ENCODE peak calls at places on chromosomes 16 and 17, in nine cellular contexts. E is MCF 10A; W is lower leg skin; D is H1; P is HCT116; K is foreskin fibroblast; X is mesothelial cell of epicardium; O is CD8-positive, alpha-beta T cell; Q is esophagus squamous epithelium. R is an unnamed sample.

GRCh38 chr17:7281074-7281952 is at the start of gene SLC2A4:
- DNase-seq in E (peak), W (peak), D (peak), P (peak), K (peak), X (peak), O (peak), Q (no peak), R (peak)

GRCh38 chr17:8154608-8155152 is 2.5 kb upstream of the PER1 start:
- DNase-seq in E (no peak), W (no peak), D (no peak), P (no peak), K (no peak), X (no peak), O (no peak), Q (no peak), R (no peak)

GRCh38 chr17:48439473-48439872 is 9.5 kb upstream of the SKAP1 start:
- DNase-seq in E (no peak), W (no peak), D (no peak), P (no peak), K (no peak), X (no peak), O (no peak), Q (no peak), R (no peak)

GRCh38 chr16:55370762-55371482 is 46.9 kb downstream of the IRX6 start:
- DNase-seq in E (no peak), W (peak), D (peak), P (no peak), K (peak), X (peak), O (no peak), Q (no peak), R (no peak)

GRCh38 chr16:81174644-81175324 is 63.7 kb upstream of the BCO1 start:
- DNase-seq in E (no peak), W (no peak), D (no peak), P (no peak), K (peak), X (no peak), O (no peak), Q (no peak), R (no peak)

GRCh38 chr17:70365098-70365583 is 195.8 kb downstream of the KCNJ2 start:
- DNase-seq in E (no peak), W (no peak), D (no peak), P (no peak), K (peak), X (no peak), O (no peak), Q (no peak), R (no peak)

GRCh38 chr16:307691-308312 is 24.8 kb downstream of the PDIA2 start:
- DNase-seq in E (no peak), W (no peak), D (no peak), P (no peak), K (no peak), X (no peak), O (no peak), Q (no peak), R (no peak)

GRCh38 chr17:17815062-17815406 is 21.8 kb downstream of the SREBF1 start:
- DNase-seq in E (no peak), W (no peak), D (no peak), P (no peak), K (no peak), X (no peak), O (no peak), Q (no peak), R (no peak)

GRCh38 chr17:19243838-19244237 is 6.7 kb downstream of the EPN2 start:
- DNase-seq in E (no peak), W (no peak), D (no peak), P (no peak), K (no peak), X (no peak), O (no peak), Q (no peak), R (no peak)

GRCh38 chr16:81940781-81941560 is 70.3 kb downstream of the SDR42E1 start:
- DNase-seq in E (peak), W (no peak), D (peak), P (peak), K (peak), X (no peak), O (no peak), Q (no peak), R (no peak)

GRCh38 chr16:64771273-64771672 is 350.6 kb downstream of the CDH11 start:
- DNase-seq in E (no peak), W (no peak), D (no peak), P (no peak), K (no peak), X (no peak), O (no peak), Q (no peak), R (no peak)

GRCh38 chr17:39926588-39927100 is 757 bp downstream of the ORMDL3 start:
- DNase-seq in E (peak), W (no peak), D (no peak), P (no peak), K (peak), X (no peak), O (peak), Q (no peak), R (peak)

GRCh38 chr17:77018504-77018903 is 122.3 kb upstream of the SEC14L1 start:
- DNase-seq in E (no peak), W (no peak), D (no peak), P (no peak), K (no peak), X (no peak), O (no peak), Q (no peak), R (no peak)

GRCh38 chr17:37792787-37793186 is 47.9 kb upstream of the HNF1B start:
- DNase-seq in E (no peak), W (no peak), D (no peak), P (no peak), K (peak), X (no peak), O (no peak), Q (no peak), R (no peak)

GRCh38 chr16:19348578-19349315 is 63.2 kb downstream of the CLEC19A start:
- DNase-seq in E (peak), W (no peak), D (peak), P (no peak), K (no peak), X (no peak), O (no peak), Q (no peak), R (no peak)

GRCh38 chr17:34665803-34666763 is 86.7 kb downstream of the TMEM132E start:
- DNase-seq in E (no peak), W (no peak), D (peak), P (no peak), K (no peak), X (no peak), O (no peak), Q (no peak), R (no peak)

GRCh38 chr16:20867585-20867984 is 32.6 kb downstream of the DCUN1D3 start:
- DNase-seq in E (peak), W (no peak), D (no peak), P (no peak), K (no peak), X (no peak), O (no peak), Q (no peak), R (no peak)

GRCh38 chr17:56994009-56994792 is 16.3 kb downstream of the SCPEP1 start:
- DNase-seq in E (no peak), W (no peak), D (no peak), P (no peak), K (no peak), X (no peak), O (no peak), Q (no peak), R (no peak)
- TF ChIP-seq CTCF in E (no peak), W (no peak), D (no peak), P (no peak), K (no peak), X (no peak), O (no peak), Q (no peak), R (no peak)

GRCh38 chr17:13181683-13182082 is 163.9 kb upstream of the ELAC2 start:
- DNase-seq in E (no peak), W (no peak), D (no peak), P (no peak), K (no peak), X (no peak), O (no peak), Q (no peak), R (no peak)

GRCh38 chr17:13182450-13182849 is 164.6 kb upstream of the ELAC2 start:
- DNase-seq in E (no peak), W (no peak), D (no peak), P (no peak), K (no peak), X (no peak), O (no peak), Q (no peak), R (no peak)

DNA sequence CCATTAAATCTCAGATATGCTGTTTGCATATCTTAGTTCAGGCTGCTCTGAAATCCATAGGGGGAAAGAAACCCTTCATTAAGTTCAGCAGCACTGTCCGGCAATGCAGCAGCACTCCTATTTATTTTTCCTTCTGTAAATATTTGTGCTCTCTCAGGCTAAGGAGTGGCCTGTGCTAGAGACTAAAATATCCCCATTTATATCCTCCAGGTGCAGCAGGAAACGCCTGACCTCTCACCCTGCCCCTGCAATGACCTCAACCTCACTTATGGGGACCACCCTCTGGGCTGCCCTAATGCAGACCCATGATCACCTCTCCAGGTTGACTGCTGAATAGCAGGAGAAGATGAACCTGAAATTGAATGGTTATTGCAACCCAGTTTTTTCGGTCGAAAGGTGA is 165.0 kb upstream of the ELAC2 start:
- DNase-seq in E (no peak), W (no peak), D (no peak), P (no peak), K (no peak), X (no peak), O (no peak), Q (no peak), R (no peak)
- TF ChIP-seq CTCF in E (no peak), W (no peak), D (no peak), P (no peak), K (no peak), X (no peak), O (no peak), Q (no peak), R (no peak)

DNA sequence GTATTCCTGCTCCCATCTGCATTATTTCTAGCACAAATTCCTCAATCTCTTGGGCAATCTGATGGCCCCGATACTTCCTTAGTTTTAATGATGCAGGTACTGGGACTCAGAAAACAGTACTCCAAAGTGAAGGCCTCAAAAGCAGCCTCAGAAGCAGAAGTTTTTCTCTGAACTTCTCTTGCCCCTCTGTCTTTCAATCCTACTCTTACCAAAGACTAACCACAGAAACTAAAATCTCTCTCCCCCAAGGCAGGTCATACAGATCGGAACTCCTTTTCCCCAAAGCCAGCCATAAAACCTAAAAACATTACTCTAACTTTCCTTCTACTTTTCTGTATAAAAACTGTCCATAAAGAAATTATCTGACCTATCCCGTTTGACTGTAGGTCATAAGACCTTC is 103.5 kb downstream of the HS3ST3A1 start:
- DNase-seq in E (no peak), W (no peak), D (no peak), P (no peak), K (no peak), X (no peak), O (no peak), Q (no peak), R (no peak)
- TF ChIP-seq CTCF in E (no peak), W (no peak), D (no peak), P (no peak), K (no peak), X (no peak), O (no peak), Q (no peak), R (no peak)

GRCh38 chr17:5485270-5486205 is at the start of gene DERL2:
- DNase-seq in E (no peak), W (no peak), D (peak), P (no peak), K (no peak), X (no peak), O (no peak), Q (peak), R (no peak)
- TF ChIP-seq CTCF in E (no peak), W (no peak), D (no peak), P (no peak), K (no peak), X (no peak), O (no peak), Q (no peak), R (no peak)

GRCh38 chr16:89704281-89704680 is 2.8 kb upstream of the SPATA2L start:
- DNase-seq in E (no peak), W (no peak), D (no peak), P (no peak), K (no peak), X (no peak), O (no peak), Q (no peak), R (no peak)

GRCh38 chr16:89701425-89702406 is at the start of gene SPATA2L:
- DNase-seq in E (peak), W (peak), D (peak), P (peak), K (peak), X (peak), O (peak), Q (peak), R (peak)

GRCh38 chr16:89700100-89700648 is 1.3 kb downstream of the SPATA2L start:
- DNase-seq in E (peak), W (peak), D (peak), P (peak), K (peak), X (peak), O (peak), Q (peak), R (peak)

GRCh38 chr16:89697616-89698331 is 3.7 kb downstream of the SPATA2L start:
- DNase-seq in E (no peak), W (no peak), D (no peak), P (no peak), K (no peak), X (no peak), O (no peak), Q (no peak), R (no peak)

GRCh38 chr16:89700649-89701424 is 668 bp downstream of the SPATA2L start:
- DNase-seq in E (peak), W (no peak), D (peak), P (no peak), K (no peak), X (no peak), O (peak), Q (no peak), R (peak)
- TF ChIP-seq CTCF in E (peak), W (no peak), D (peak), P (peak), K (peak), X (no peak), O (peak), Q (no peak), R (no peak)

R was measured in activated B cell treated with CpG ODN at 0.5 μM for 24 hours.